ENCODE peak calls at places on chromosome 10, in six cellular contexts. N is B cell, Z is progenitor cell of endocrine pancreas, A is left kidney, H is esophagus squamous epithelium, U is NCI-H1694 treated with DMSO at 0.1 percent for 48 hours. Y is an unnamed sample.

GRCh38 chr10:130369645-130370381 is 233.6 kb downstream of the GLRX3 start:
- DNase-seq in A (no peak), N (no peak), U (no peak), H (no peak), Z (no peak), Y (no peak)

GRCh38 chr10:4344544-4344994 is 481.4 kb upstream of the AKR1E2 start:
- DNase-seq in Z (no peak), A (no peak), H (no peak), N (no peak), U (no peak), Y (peak)

GRCh38 chr10:43322321-43322720 is 49.1 kb upstream of the FXYD4 start:
- DNase-seq in A (peak), N (no peak), Z (no peak), H (no peak), U (no peak), Y (no peak)

GRCh38 chr10:121927361-121927840 is 430 bp downstream of the ATE1 start:
- DNase-seq in Z (no peak), A (peak), U (no peak), H (no peak), N (no peak), Y (no peak)

GRCh38 chr10:84329986-84330651 is 1.7 kb downstream of the CCSER2 start:
- DNase-seq in U (no peak), A (no peak), Z (no peak), N (no peak), H (no peak), Y (no peak)

GRCh38 chr10:1116051-1116450 is 59.9 kb downstream of the WDR37 start:
- DNase-seq in Z (no peak), N (no peak), H (no peak), U (no peak), A (no peak), Y (no peak)

GRCh38 chr10:7488418-7488829 is 77.6 kb upstream of the SFMBT2 start:
- DNase-seq in U (no peak), A (peak), Z (no peak), H (no peak), N (no peak), Y (no peak)

GRCh38 chr10:110651044-110651958 is 7.2 kb downstream of the RBM20 start:
- DNase-seq in U (no peak), A (peak), N (no peak), Z (no peak), H (no peak), Y (no peak)

GRCh38 chr10:22427890-22428571 is 82.7 kb downstream of the SPAG6 start:
- DNase-seq in A (peak), H (no peak), Z (no peak), N (no peak), U (peak), Y (no peak)

GRCh38 chr10:91032614-91033248 is 111.8 kb upstream of the ANKRD1 start:
- DNase-seq in A (peak), N (no peak), H (no peak), Z (no peak), U (peak), Y (no peak)

GRCh38 chr10:11297136-11297535 is 279.5 kb downstream of the CELF2 start:
- DNase-seq in U (no peak), N (no peak), Z (no peak), H (no peak), A (peak), Y (no peak)

GRCh38 chr10:118216526-118217035 is 125.5 kb downstream of the FAM204A start:
- DNase-seq in A (peak), U (no peak), Z (no peak), N (no peak), H (no peak), Y (no peak)

GRCh38 chr10:123573236-123574147 is 92.7 kb upstream of the GPR26 start:
- DNase-seq in A (peak), N (peak), U (no peak), H (no peak), Z (peak), Y (no peak)

GRCh38 chr10:29947701-29948060 is 111.7 kb downstream of the JCAD start:
- DNase-seq in N (no peak), H (no peak), Z (no peak), A (no peak), U (no peak), Y (no peak)

GRCh38 chr10:30542001-30542861 is 87.3 kb downstream of the LYZL2 start:
- DNase-seq in N (no peak), H (no peak), Z (no peak), A (peak), U (no peak), Y (no peak)

GRCh38 chr10:123847686-123848432 is 43.7 kb downstream of the CPXM2 start:
- DNase-seq in A (no peak), H (no peak), Z (no peak), U (no peak), N (no peak), Y (no peak)

GRCh38 chr10:76874151-76874550 is 763.5 kb downstream of the KCNMA1 start:
- DNase-seq in U (no peak), H (no peak), A (no peak), Z (no peak), N (no peak), Y (no peak)

GRCh38 chr10:15521507-15521906 is 150.4 kb upstream of the FAM171A1 start:
- DNase-seq in H (no peak), A (no peak), U (no peak), Z (no peak), N (no peak), Y (no peak)

GRCh38 chr10:31099101-31099500 is 67.4 kb upstream of the ZNF438 start:
- DNase-seq in U (no peak), N (no peak), A (no peak), H (no peak), Z (no peak), Y (no peak)

GRCh38 chr10:72274730-72275350 is 1.1 kb downstream of the DDIT4 start:
- DNase-seq in A (peak), H (no peak), N (peak), U (peak), Z (peak), Y (peak)

GRCh38 chr10:88608052-88608732 is 21.6 kb downstream of the LIPJ start:
- DNase-seq in U (no peak), Z (no peak), N (no peak), A (no peak), H (no peak), Y (no peak)

GRCh38 chr10:79375321-79376077 is 28.2 kb downstream of the PPIF start:
- DNase-seq in Z (no peak), A (no peak), N (no peak), U (no peak), H (no peak), Y (no peak)

GRCh38 chr10:61701055-61701705 is 38.5 kb downstream of the CABCOCO1 start:
- DNase-seq in A (no peak), Z (no peak), N (no peak), H (no peak), U (no peak), Y (no peak)

GRCh38 chr10:9681655-9682054 is 1336.0 kb upstream of the CELF2 start:
- DNase-seq in Z (no peak), U (no peak), H (no peak), N (no peak), A (no peak), Y (no peak)

GRCh38 chr10:91528768-91529167 is 104.1 kb downstream of the PPP1R3C start:
- DNase-seq in Z (no peak), H (no peak), U (no peak), A (no peak), N (no peak), Y (no peak)

GRCh38 chr10:115936926-115937755 is 335.9 kb downstream of the GFRA1 start:
- DNase-seq in A (no peak), Z (no peak), N (no peak), U (no peak), H (no peak), Y (no peak)

GRCh38 chr10:64113796-64114195 is 592.6 kb downstream of the REEP3 start:
- DNase-seq in H (no peak), U (no peak), N (no peak), Z (no peak), A (peak), Y (no peak)

GRCh38 chr10:8487346-8487745 is 432.9 kb downstream of the GATA3 start:
- DNase-seq in U (no peak), A (no peak), N (no peak), H (no peak), Z (no peak), Y (no peak)

GRCh38 chr10:89337493-89337892 is 9.7 kb downstream of the IFIT3 start:
- DNase-seq in Z (no peak), U (no peak), H (no peak), N (no peak), A (no peak), Y (no peak)

GRCh38 chr10:78706986-78707500 is 361.7 kb upstream of the ZMIZ1 start:
- DNase-seq in H (no peak), Z (no peak), A (no peak), N (no peak), U (no peak), Y (no peak)

GRCh38 chr10:118481871-118482270 is 113.6 kb downstream of the PRLHR start:
- DNase-seq in H (no peak), U (no peak), N (no peak), Z (no peak), A (no peak), Y (no peak)

GRCh38 chr10:44047361-44047760 is 337.5 kb downstream of the CXCL12 start:
- DNase-seq in U (no peak), A (peak), Z (no peak), N (no peak), H (no peak), Y (no peak)

GRCh38 chr10:92419740-92420553 is 129.0 kb downstream of the MARCHF5 start:
- DNase-seq in A (peak), Z (no peak), N (peak), H (no peak), U (no peak), Y (no peak)

GRCh38 chr10:6072215-6072941 is 10.2 kb upstream of the IL2RA start:
- DNase-seq in H (no peak), N (peak), A (no peak), U (no peak), Z (no peak), Y (no peak)

GRCh38 chr10:91598211-91598981 is 34.5 kb downstream of the PPP1R3C start:
- DNase-seq in H (no peak), U (no peak), A (no peak), Z (no peak), N (no peak), Y (no peak)

GRCh38 chr10:84195044-84195830 is 900 bp downstream of the CDHR1 start:
- DNase-seq in N (no peak), U (no peak), H (no peak), A (no peak), Z (no peak), Y (no peak)

GRCh38 chr10:59127991-59128390 is 48.5 kb upstream of the PHYHIPL start:
- DNase-seq in H (no peak), U (no peak), A (no peak), Z (no peak), N (no peak), Y (no peak)

GRCh38 chr10:6927001-6927400 is 346.9 kb upstream of the PRKCQ start:
- DNase-seq in U (no peak), A (no peak), N (no peak), Z (no peak), H (no peak), Y (no peak)

Y was measured in mesothelial cell of epicardium.